ENCODE peak calls at places on chromosome 7, in six cellular contexts. E, B, L, C, I and D are unnamed samples.
A peak's percentile ranks its signal among the peaks of the same experiment; 100 is the strongest.

GRCh38 chr7:38825721-38826440 is 83.1 kb downstream of the VPS41 start:
- DNase-seq in I (peak; percentile 9), C (no peak), E (no peak), B (no peak), L (no peak), D (no peak)

GRCh38 chr7:101650579-101651081 is 21.5 kb upstream of the MYL10 start:
- DNase-seq in I (peak; percentile 21), B (no peak), C (no peak), E (no peak), L (no peak), D (no peak)

GRCh38 chr7:25642849-25643248 is 414.6 kb upstream of the NPVF start:
- DNase-seq in C (no peak), I (no peak), E (no peak), B (no peak), L (no peak), D (no peak)

GRCh38 chr7:157687845-157688244 is 351.0 kb downstream of the DNAJB6 start:
- DNase-seq in L (no peak), C (no peak), B (no peak), I (no peak), E (no peak), D (no peak)

GRCh38 chr7:5612695-5613094 is 168.8 kb downstream of the RNF216 start:
- DNase-seq in L (no peak), B (no peak), C (no peak), I (no peak), E (no peak), D (no peak)

GRCh38 chr7:100111914-100112313 is 7.2 kb downstream of the TAF6 start:
- DNase-seq in L (no peak), I (no peak), C (no peak), B (no peak), E (no peak), D (peak; percentile 50)

GRCh38 chr7:41188163-41189130 is 514.4 kb downstream of the INHBA start:
- DNase-seq in E (peak; percentile 88), L (no peak), B (no peak), I (no peak), C (no peak), D (no peak)

GRCh38 chr7:34373940-34374339 is 284.1 kb upstream of the NPSR1 start:
- DNase-seq in C (no peak), L (no peak), B (no peak), I (no peak), E (no peak), D (no peak)

GRCh38 chr7:127870231-127870907 is 160.9 kb downstream of the LRRC4 start:
- DNase-seq in L (no peak), B (no peak), C (no peak), I (peak; percentile 58), E (no peak), D (no peak)

DNA sequence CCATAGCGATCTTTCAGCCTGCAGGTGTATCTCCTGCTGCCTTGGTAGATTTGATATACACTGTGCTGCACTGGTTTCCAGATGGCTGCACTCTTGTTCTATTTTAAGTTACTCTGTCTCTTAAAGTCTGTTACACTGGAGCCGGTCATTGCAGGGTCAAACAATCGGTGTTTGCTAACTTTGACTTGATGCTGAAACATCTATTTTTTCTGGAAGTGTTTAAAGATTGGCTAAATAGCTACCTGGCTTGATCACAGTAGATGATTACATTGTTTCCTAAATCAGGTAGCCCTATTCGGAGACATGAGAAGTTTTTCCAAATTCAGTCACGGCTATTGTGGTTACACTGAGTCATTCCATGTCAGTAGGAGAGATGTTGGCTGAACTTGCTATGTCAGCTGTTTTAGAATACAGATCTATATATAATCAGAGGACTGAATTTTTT is 574.8 kb downstream of the ETV1 start:
- DNase-seq in L (no peak), E (no peak), C (no peak), B (no peak), I (no peak), D (no peak)
- TF ChIP-seq CTCF in L (no peak), E (no peak), C (no peak), B (no peak), I (no peak), D (no peak)

GRCh38 chr7:16235152-16235526 is 186.2 kb downstream of the CRPPA start:
- DNase-seq in L (no peak), I (no peak), C (no peak), E (no peak), B (no peak), D (no peak)
- TF ChIP-seq CTCF in L (no peak), I (no peak), C (no peak), E (no peak), B (no peak), D (no peak)

DNA sequence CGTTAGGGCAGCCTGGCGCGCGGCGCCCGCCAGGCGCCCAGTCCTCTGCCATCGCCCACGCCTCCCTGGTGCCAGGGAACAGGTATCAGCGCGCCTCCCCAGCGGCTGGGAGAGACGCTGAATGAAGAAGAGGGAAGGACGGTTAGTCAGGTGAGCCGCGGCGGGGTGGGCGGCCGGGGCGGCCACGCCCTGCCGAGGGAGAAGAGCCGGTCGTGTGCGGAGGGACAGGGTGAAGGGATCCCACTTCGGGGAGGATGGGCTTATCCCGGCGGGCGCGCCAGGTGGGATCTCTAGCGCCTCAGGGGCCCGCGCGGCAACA is 580 bp upstream of the ARL4A start:
- DNase-seq in B (no peak), E (no peak), I (no peak), L (no peak), C (no peak), D (no peak)
- TF ChIP-seq CTCF in B (no peak), E (no peak), I (no peak), L (no peak), C (no peak), D (no peak)

DNA sequence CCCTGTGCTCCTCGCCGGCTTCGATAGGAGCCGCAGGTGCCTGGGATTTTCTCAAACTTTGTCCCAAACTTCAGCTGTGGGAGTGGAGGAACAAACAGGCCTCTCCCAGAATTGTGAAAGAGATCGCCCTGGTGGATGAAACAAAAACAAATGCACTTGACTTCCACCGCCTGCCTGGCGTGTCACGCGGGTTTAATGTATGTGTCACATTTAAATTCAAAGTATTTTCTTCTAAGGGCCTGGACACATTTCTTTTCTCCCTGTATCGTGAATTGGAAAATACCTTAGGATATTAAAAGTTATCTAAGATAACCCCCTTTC is 694 bp upstream of the WASL start:
- DNase-seq in L (no peak), B (peak; percentile 55), I (no peak), E (peak; percentile 67), C (peak; percentile 82), D (no peak)
- TF ChIP-seq CTCF in L (no peak), B (peak; percentile 16), I (no peak), E (peak; percentile 3), C (no peak), D (no peak)

GRCh38 chr7:17530249-17530648 is 231.8 kb downstream of the AHR start:
- DNase-seq in I (no peak), B (no peak), C (no peak), L (no peak), E (peak; percentile 56), D (no peak)
- TF ChIP-seq CTCF in I (no peak), B (no peak), C (no peak), L (no peak), E (no peak), D (no peak)

GRCh38 chr7:67618569-67619543 is 622.2 kb downstream of the TYW1 start:
- DNase-seq in E (no peak), C (peak; percentile 5), L (no peak), B (no peak), I (no peak), D (no peak)
- TF ChIP-seq CTCF in E (no peak), C (no peak), L (no peak), B (no peak), I (no peak), D (no peak)

GRCh38 chr7:46879783-46880182 is 702.1 kb downstream of the TNS3 start:
- DNase-seq in I (no peak), L (no peak), E (no peak), C (no peak), B (no peak), D (no peak)
- TF ChIP-seq CTCF in I (no peak), L (no peak), E (no peak), C (no peak), B (no peak), D (no peak)